ENCODE peak calls at places on chromosomes 6 and 20, in eight cellular contexts. One of them, this sample, is unnamed.

GRCh38 chr6:157877573-157878011 is 54.5 kb downstream of the SNX9 start:
- DNase-seq in right cardiac atrium: no peak
- DNase-seq in OCI-LY7: no peak
- DNase-seq in brain microvascular endothelial cell: no peak
- DNase-seq in esophagus squamous epithelium: no peak
- DNase-seq in caudate nucleus: no peak
- DNase-seq in epithelial cell of prostate: no peak
- DNase-seq in naive thymus-derived CD4-positive, alpha-beta T cell: peak; percentile 24
- DNase-seq in this sample: no peak

GRCh38 chr20:17816804-17817590 is 117.2 kb downstream of the BANF2 start:
- DNase-seq in right cardiac atrium: no peak
- DNase-seq in OCI-LY7: no peak
- DNase-seq in brain microvascular endothelial cell: no peak
- DNase-seq in esophagus squamous epithelium: no peak
- DNase-seq in caudate nucleus: no peak
- DNase-seq in epithelial cell of prostate: no peak
- DNase-seq in naive thymus-derived CD4-positive, alpha-beta T cell: no peak
- DNase-seq in this sample: no peak

GRCh38 chr20:8305449-8305978 is 173.4 kb downstream of the PLCB1 start:
- DNase-seq in right cardiac atrium: peak; percentile 41
- DNase-seq in OCI-LY7: peak; percentile 86
- DNase-seq in brain microvascular endothelial cell: peak; percentile 9
- DNase-seq in esophagus squamous epithelium: no peak
- DNase-seq in caudate nucleus: no peak
- DNase-seq in epithelial cell of prostate: peak; percentile 24
- DNase-seq in naive thymus-derived CD4-positive, alpha-beta T cell: peak; percentile 66
- DNase-seq in this sample: peak; percentile 68

GRCh38 chr6:109508166-109508860 is 25.3 kb upstream of the ZBTB24 start:
- DNase-seq in right cardiac atrium: no peak
- DNase-seq in OCI-LY7: no peak
- DNase-seq in brain microvascular endothelial cell: no peak
- DNase-seq in esophagus squamous epithelium: no peak
- DNase-seq in caudate nucleus: no peak
- DNase-seq in epithelial cell of prostate: no peak
- DNase-seq in naive thymus-derived CD4-positive, alpha-beta T cell: no peak
- DNase-seq in this sample: no peak

GRCh38 chr6:139763468-139764214 is 389.2 kb upstream of the CITED2 start:
- DNase-seq in right cardiac atrium: no peak
- DNase-seq in OCI-LY7: no peak
- DNase-seq in brain microvascular endothelial cell: no peak
- DNase-seq in esophagus squamous epithelium: no peak
- DNase-seq in caudate nucleus: no peak
- DNase-seq in epithelial cell of prostate: no peak
- DNase-seq in naive thymus-derived CD4-positive, alpha-beta T cell: no peak
- DNase-seq in this sample: no peak

GRCh38 chr6:109484161-109484560 is 1.1 kb upstream of the ZBTB24 start:
- DNase-seq in right cardiac atrium: no peak
- DNase-seq in OCI-LY7: no peak
- DNase-seq in brain microvascular endothelial cell: no peak
- DNase-seq in esophagus squamous epithelium: no peak
- DNase-seq in caudate nucleus: no peak
- DNase-seq in epithelial cell of prostate: no peak
- DNase-seq in naive thymus-derived CD4-positive, alpha-beta T cell: no peak
- DNase-seq in this sample: no peak

GRCh38 chr6:91704531-91704930 is 1117.7 kb upstream of the MAP3K7 start:
- DNase-seq in right cardiac atrium: no peak
- DNase-seq in OCI-LY7: no peak
- DNase-seq in brain microvascular endothelial cell: peak; percentile 18
- DNase-seq in esophagus squamous epithelium: no peak
- DNase-seq in caudate nucleus: no peak
- DNase-seq in epithelial cell of prostate: no peak
- DNase-seq in naive thymus-derived CD4-positive, alpha-beta T cell: no peak
- DNase-seq in this sample: no peak

GRCh38 chr6:48307583-48307982 is 196.6 kb upstream of the PTCHD4 start:
- DNase-seq in right cardiac atrium: no peak
- DNase-seq in OCI-LY7: no peak
- DNase-seq in brain microvascular endothelial cell: no peak
- DNase-seq in esophagus squamous epithelium: no peak
- DNase-seq in caudate nucleus: no peak
- DNase-seq in epithelial cell of prostate: no peak
- DNase-seq in naive thymus-derived CD4-positive, alpha-beta T cell: no peak
- DNase-seq in this sample: no peak

GRCh38 chr20:18039063-18039462 is 18.7 kb downstream of the OVOL2 start:
- DNase-seq in right cardiac atrium: no peak
- DNase-seq in OCI-LY7: no peak
- DNase-seq in brain microvascular endothelial cell: no peak
- DNase-seq in esophagus squamous epithelium: no peak
- DNase-seq in caudate nucleus: no peak
- DNase-seq in epithelial cell of prostate: no peak
- DNase-seq in naive thymus-derived CD4-positive, alpha-beta T cell: no peak
- DNase-seq in this sample: no peak

GRCh38 chr6:35382015-35382414 is 39.7 kb downstream of the PPARD start:
- DNase-seq in right cardiac atrium: no peak
- DNase-seq in OCI-LY7: no peak
- DNase-seq in brain microvascular endothelial cell: no peak
- DNase-seq in esophagus squamous epithelium: no peak
- DNase-seq in caudate nucleus: no peak
- DNase-seq in epithelial cell of prostate: no peak
- DNase-seq in naive thymus-derived CD4-positive, alpha-beta T cell: no peak
- DNase-seq in this sample: no peak

GRCh38 chr6:158003910-158004695 is 22.4 kb downstream of the SYNJ2 start:
- DNase-seq in right cardiac atrium: no peak
- DNase-seq in OCI-LY7: no peak
- DNase-seq in brain microvascular endothelial cell: no peak
- DNase-seq in esophagus squamous epithelium: no peak
- DNase-seq in caudate nucleus: no peak
- DNase-seq in epithelial cell of prostate: no peak
- DNase-seq in naive thymus-derived CD4-positive, alpha-beta T cell: no peak
- DNase-seq in this sample: no peak

GRCh38 chr20:59835448-59836395 is 97.7 kb downstream of the SYCP2 start:
- DNase-seq in right cardiac atrium: peak; percentile 84
- DNase-seq in OCI-LY7: no peak
- DNase-seq in brain microvascular endothelial cell: peak; percentile 38
- DNase-seq in esophagus squamous epithelium: no peak
- DNase-seq in caudate nucleus: no peak
- DNase-seq in epithelial cell of prostate: no peak
- DNase-seq in naive thymus-derived CD4-positive, alpha-beta T cell: no peak
- DNase-seq in this sample: no peak

GRCh38 chr20:57167292-57167655 is 99.2 kb downstream of the BMP7 start:
- DNase-seq in right cardiac atrium: no peak
- DNase-seq in OCI-LY7: no peak
- DNase-seq in brain microvascular endothelial cell: no peak
- DNase-seq in esophagus squamous epithelium: no peak
- DNase-seq in caudate nucleus: no peak
- DNase-seq in epithelial cell of prostate: no peak
- DNase-seq in naive thymus-derived CD4-positive, alpha-beta T cell: no peak
- DNase-seq in this sample: no peak
- H3K27ac ChIP-seq in right cardiac atrium: peak overlapping the region; percentile 62
- H3K27ac ChIP-seq in OCI-LY7: no peak overlapping the region
- H3K27ac ChIP-seq in brain microvascular endothelial cell: no peak overlapping the region
- H3K27ac ChIP-seq in esophagus squamous epithelium: no peak overlapping the region
- H3K27ac ChIP-seq in caudate nucleus: peak overlapping the region; percentile 16
- H3K27ac ChIP-seq in epithelial cell of prostate: no peak overlapping the region
- H3K27ac ChIP-seq in naive thymus-derived CD4-positive, alpha-beta T cell: no peak overlapping the region
- H3K27ac ChIP-seq in this sample: no peak overlapping the region

GRCh38 chr6:18246205-18246604 is 18.1 kb downstream of the DEK start:
- DNase-seq in right cardiac atrium: no peak
- DNase-seq in OCI-LY7: no peak
- DNase-seq in brain microvascular endothelial cell: no peak
- DNase-seq in esophagus squamous epithelium: no peak
- DNase-seq in caudate nucleus: no peak
- DNase-seq in epithelial cell of prostate: no peak
- DNase-seq in naive thymus-derived CD4-positive, alpha-beta T cell: no peak
- DNase-seq in this sample: no peak
- H3K27ac ChIP-seq in right cardiac atrium: no peak overlapping the region
- H3K27ac ChIP-seq in OCI-LY7: no peak overlapping the region
- H3K27ac ChIP-seq in brain microvascular endothelial cell: no peak overlapping the region
- H3K27ac ChIP-seq in esophagus squamous epithelium: peak overlapping the region; percentile 8
- H3K27ac ChIP-seq in caudate nucleus: no peak overlapping the region
- H3K27ac ChIP-seq in epithelial cell of prostate: peak overlapping the region; percentile 95
- H3K27ac ChIP-seq in naive thymus-derived CD4-positive, alpha-beta T cell: no peak overlapping the region
- H3K27ac ChIP-seq in this sample: no peak overlapping the region

DNA sequence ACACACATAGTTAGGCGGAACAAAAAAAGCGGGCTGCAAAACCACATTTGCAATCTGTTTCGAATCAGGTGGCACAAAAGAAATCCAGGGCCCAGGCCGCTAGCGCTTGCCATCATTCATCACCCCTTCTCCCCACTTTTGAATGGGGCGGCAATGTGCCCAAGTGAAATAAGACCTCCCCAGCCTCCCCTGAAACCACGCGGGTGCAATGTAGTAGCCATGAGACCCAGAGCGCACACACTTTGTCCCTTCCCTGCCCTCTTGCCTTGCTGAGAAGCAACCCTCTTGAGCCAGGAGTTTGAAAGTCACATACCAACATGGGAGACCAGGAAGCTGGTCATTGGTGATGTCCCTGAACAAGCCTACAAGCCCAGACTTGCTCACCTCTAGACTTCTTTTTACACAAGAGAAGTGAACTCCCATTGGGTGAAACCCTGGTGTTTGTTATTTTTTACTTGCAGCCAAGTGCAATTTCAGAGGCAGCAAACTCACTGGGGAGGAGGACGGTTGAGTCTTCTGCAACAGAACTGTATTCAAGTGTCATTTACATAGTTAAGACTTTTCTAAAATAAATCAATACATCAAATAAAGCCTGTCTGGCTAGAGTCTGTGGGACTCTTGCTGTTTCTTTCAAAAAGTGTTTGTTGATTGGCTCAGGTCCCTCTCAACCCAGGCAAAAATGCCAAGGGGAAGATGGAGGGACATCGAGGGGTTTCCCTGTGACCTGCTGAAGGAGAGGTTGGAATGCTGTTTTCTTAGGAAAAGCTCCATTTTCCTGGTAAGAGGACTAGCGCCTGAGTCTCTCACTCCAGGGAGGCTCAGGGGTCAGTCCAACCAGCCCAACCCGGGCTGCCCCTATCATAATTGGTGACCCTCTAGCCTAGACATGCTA is 138.1 kb upstream of the PTPN1 start:
- DNase-seq in right cardiac atrium: no peak
- DNase-seq in OCI-LY7: no peak
- DNase-seq in brain microvascular endothelial cell: no peak
- DNase-seq in esophagus squamous epithelium: no peak
- DNase-seq in caudate nucleus: no peak
- DNase-seq in epithelial cell of prostate: peak; percentile 40
- DNase-seq in naive thymus-derived CD4-positive, alpha-beta T cell: no peak
- DNase-seq in this sample: no peak
- H3K27ac ChIP-seq in right cardiac atrium: no peak overlapping the region
- H3K27ac ChIP-seq in OCI-LY7: no peak overlapping the region
- H3K27ac ChIP-seq in brain microvascular endothelial cell: no peak overlapping the region
- H3K27ac ChIP-seq in esophagus squamous epithelium: no peak overlapping the region
- H3K27ac ChIP-seq in caudate nucleus: no peak overlapping the region
- H3K27ac ChIP-seq in epithelial cell of prostate: peak overlapping the region; percentile 46
- H3K27ac ChIP-seq in naive thymus-derived CD4-positive, alpha-beta T cell: no peak overlapping the region
- H3K27ac ChIP-seq in this sample: no peak overlapping the region

GRCh38 chr20:43667341-43668132 is 623 bp downstream of the MYBL2 start:
- DNase-seq in right cardiac atrium: no peak
- DNase-seq in OCI-LY7: peak; percentile 84
- DNase-seq in brain microvascular endothelial cell: no peak
- DNase-seq in esophagus squamous epithelium: no peak
- DNase-seq in caudate nucleus: no peak
- DNase-seq in epithelial cell of prostate: no peak
- DNase-seq in naive thymus-derived CD4-positive, alpha-beta T cell: no peak
- DNase-seq in this sample: no peak
- H3K27ac ChIP-seq in right cardiac atrium: no peak overlapping the region
- H3K27ac ChIP-seq in OCI-LY7: peak overlapping the region; percentile 85
- H3K27ac ChIP-seq in brain microvascular endothelial cell: no peak overlapping the region
- H3K27ac ChIP-seq in esophagus squamous epithelium: no peak overlapping the region
- H3K27ac ChIP-seq in caudate nucleus: no peak overlapping the region
- H3K27ac ChIP-seq in epithelial cell of prostate: no peak overlapping the region
- H3K27ac ChIP-seq in naive thymus-derived CD4-positive, alpha-beta T cell: no peak overlapping the region
- H3K27ac ChIP-seq in this sample: no peak overlapping the region

GRCh38 chr20:12411246-12411940 is 493.7 kb downstream of the BTBD3 start:
- DNase-seq in right cardiac atrium: no peak
- DNase-seq in OCI-LY7: no peak
- DNase-seq in brain microvascular endothelial cell: no peak
- DNase-seq in esophagus squamous epithelium: no peak
- DNase-seq in caudate nucleus: no peak
- DNase-seq in epithelial cell of prostate: no peak
- DNase-seq in naive thymus-derived CD4-positive, alpha-beta T cell: no peak
- DNase-seq in this sample: no peak
- H3K27ac ChIP-seq in right cardiac atrium: no peak overlapping the region
- H3K27ac ChIP-seq in OCI-LY7: no peak overlapping the region
- H3K27ac ChIP-seq in brain microvascular endothelial cell: no peak overlapping the region
- H3K27ac ChIP-seq in esophagus squamous epithelium: no peak overlapping the region
- H3K27ac ChIP-seq in caudate nucleus: no peak overlapping the region
- H3K27ac ChIP-seq in epithelial cell of prostate: peak overlapping the region; percentile 81
- H3K27ac ChIP-seq in naive thymus-derived CD4-positive, alpha-beta T cell: no peak overlapping the region
- H3K27ac ChIP-seq in this sample: no peak overlapping the region

DNA sequence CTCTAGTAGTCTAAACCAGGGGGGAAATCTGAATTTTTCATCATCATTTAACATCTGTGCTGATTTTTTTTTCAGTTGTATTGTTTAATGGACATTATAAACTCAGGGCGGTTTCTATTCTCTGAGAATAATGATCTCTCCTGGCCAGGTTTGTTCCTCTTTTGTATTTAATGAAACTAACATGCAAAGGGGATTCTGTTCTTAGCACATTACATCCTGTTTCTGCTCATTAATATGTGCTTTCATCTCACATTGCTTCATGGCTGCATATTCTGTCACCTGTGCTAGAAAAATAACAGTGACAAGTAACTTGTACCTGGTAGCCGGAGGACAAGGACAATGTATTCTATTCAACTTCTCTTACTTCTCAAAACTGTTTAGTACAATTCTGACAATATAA is 806 bp downstream of the HLA-DOB start:
- DNase-seq in right cardiac atrium: no peak
- DNase-seq in OCI-LY7: peak; percentile 96
- DNase-seq in brain microvascular endothelial cell: no peak
- DNase-seq in esophagus squamous epithelium: no peak
- DNase-seq in caudate nucleus: no peak
- DNase-seq in epithelial cell of prostate: no peak
- DNase-seq in naive thymus-derived CD4-positive, alpha-beta T cell: no peak
- DNase-seq in this sample: no peak
- H3K27ac ChIP-seq in right cardiac atrium: no peak overlapping the region
- H3K27ac ChIP-seq in OCI-LY7: peak overlapping the region; percentile 97
- H3K27ac ChIP-seq in brain microvascular endothelial cell: no peak overlapping the region
- H3K27ac ChIP-seq in esophagus squamous epithelium: peak overlapping the region; percentile 84
- H3K27ac ChIP-seq in caudate nucleus: no peak overlapping the region
- H3K27ac ChIP-seq in epithelial cell of prostate: peak overlapping the region; percentile 80
- H3K27ac ChIP-seq in naive thymus-derived CD4-positive, alpha-beta T cell: no peak overlapping the region
- H3K27ac ChIP-seq in this sample: no peak overlapping the region